ENCODE peak calls at places on chromosome 19, in five cellular contexts. One of them, this sample, is unnamed.

GRCh38 chr19:31834070-31834469 is 484.8 kb upstream of the TSHZ3 start:
- DNase-seq in upper lobe of left lung: no peak
- DNase-seq in esophagus muscularis mucosa: no peak
- DNase-seq in mucosa of descending colon: no peak
- DNase-seq in WTC11: no peak
- DNase-seq in this sample: no peak

GRCh38 chr19:50377051-50377441 is 789 bp downstream of the NR1H2 start:
- DNase-seq in upper lobe of left lung: peak
- DNase-seq in esophagus muscularis mucosa: no peak
- DNase-seq in mucosa of descending colon: no peak
- DNase-seq in WTC11: peak
- DNase-seq in this sample: no peak

GRCh38 chr19:4596033-4596904 is 36.8 kb upstream of the SEMA6B start:
- DNase-seq in upper lobe of left lung: no peak
- DNase-seq in esophagus muscularis mucosa: no peak
- DNase-seq in mucosa of descending colon: no peak
- DNase-seq in WTC11: no peak
- DNase-seq in this sample: no peak

GRCh38 chr19:1105873-1106840 is 2.4 kb downstream of the GPX4 start:
- DNase-seq in upper lobe of left lung: peak
- DNase-seq in esophagus muscularis mucosa: no peak
- DNase-seq in mucosa of descending colon: no peak
- DNase-seq in WTC11: no peak
- DNase-seq in this sample: no peak

GRCh38 chr19:51158474-51159129 is 16.5 kb downstream of the SIGLEC7 start:
- DNase-seq in upper lobe of left lung: no peak
- DNase-seq in esophagus muscularis mucosa: no peak
- DNase-seq in mucosa of descending colon: no peak
- DNase-seq in WTC11: peak
- DNase-seq in this sample: peak

GRCh38 chr19:10850631-10851030 is 2.4 kb downstream of the C19orf38 start:
- DNase-seq in upper lobe of left lung: no peak
- DNase-seq in esophagus muscularis mucosa: no peak
- DNase-seq in mucosa of descending colon: no peak
- DNase-seq in WTC11: no peak
- DNase-seq in this sample: no peak

GRCh38 chr19:17648097-17648660 is 40.0 kb downstream of the UNC13A start:
- DNase-seq in upper lobe of left lung: peak
- DNase-seq in esophagus muscularis mucosa: no peak
- DNase-seq in mucosa of descending colon: peak
- DNase-seq in WTC11: peak
- DNase-seq in this sample: no peak

GRCh38 chr19:49554701-49555181 is 25.6 kb downstream of the NOSIP start:
- DNase-seq in upper lobe of left lung: no peak
- DNase-seq in esophagus muscularis mucosa: no peak
- DNase-seq in mucosa of descending colon: peak
- DNase-seq in WTC11: no peak
- DNase-seq in this sample: no peak

GRCh38 chr19:17097593-17098126 is 22.1 kb downstream of the MYO9B start:
- DNase-seq in upper lobe of left lung: no peak
- DNase-seq in esophagus muscularis mucosa: no peak
- DNase-seq in mucosa of descending colon: no peak
- DNase-seq in WTC11: no peak
- DNase-seq in this sample: no peak

GRCh38 chr19:49145485-49146407 is 9.4 kb downstream of the HRC start:
- DNase-seq in upper lobe of left lung: peak
- DNase-seq in esophagus muscularis mucosa: no peak
- DNase-seq in mucosa of descending colon: peak
- DNase-seq in WTC11: peak
- DNase-seq in this sample: peak

GRCh38 chr19:3055741-3056453 is 6.4 kb downstream of the TLE5 start:
- DNase-seq in upper lobe of left lung: peak
- DNase-seq in esophagus muscularis mucosa: no peak
- DNase-seq in mucosa of descending colon: peak
- DNase-seq in WTC11: peak
- DNase-seq in this sample: no peak

GRCh38 chr19:42246143-42246868 is 3.9 kb upstream of the GSK3A start:
- DNase-seq in upper lobe of left lung: no peak
- DNase-seq in esophagus muscularis mucosa: peak
- DNase-seq in mucosa of descending colon: no peak
- DNase-seq in WTC11: peak
- DNase-seq in this sample: peak

GRCh38 chr19:41606215-41606837 is 20.5 kb downstream of the CEACAM4 start:
- DNase-seq in upper lobe of left lung: no peak
- DNase-seq in esophagus muscularis mucosa: no peak
- DNase-seq in mucosa of descending colon: no peak
- DNase-seq in WTC11: peak
- DNase-seq in this sample: no peak

GRCh38 chr19:48216933-48217332 is 38.8 kb downstream of the CARD8 start:
- DNase-seq in upper lobe of left lung: no peak
- DNase-seq in esophagus muscularis mucosa: no peak
- DNase-seq in mucosa of descending colon: no peak
- DNase-seq in WTC11: peak
- DNase-seq in this sample: peak

DNA sequence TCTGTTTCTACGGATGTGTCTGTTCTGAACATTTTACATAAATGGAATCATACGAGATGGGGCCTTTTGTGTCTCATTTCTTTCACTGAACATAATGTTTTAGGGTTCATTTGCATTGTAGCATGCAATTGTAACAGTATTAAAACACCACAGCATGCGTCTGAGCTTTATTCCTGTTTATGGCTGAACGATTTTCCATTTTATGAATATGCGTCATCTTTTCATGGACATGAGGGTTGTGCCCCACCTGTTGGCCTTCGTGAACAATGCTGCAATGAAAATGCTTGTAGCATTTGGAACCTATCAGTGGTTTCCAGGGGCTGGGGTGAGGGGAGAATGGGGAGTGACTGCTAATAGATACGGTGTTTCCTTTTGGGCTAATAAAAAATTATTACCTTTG is 5.1 kb downstream of the OR10H1 start:
- DNase-seq in upper lobe of left lung: no peak
- DNase-seq in esophagus muscularis mucosa: no peak
- DNase-seq in mucosa of descending colon: no peak
- DNase-seq in WTC11: no peak
- DNase-seq in this sample: no peak
- TF ChIP-seq CTCF in upper lobe of left lung: no peak
- TF ChIP-seq CTCF in esophagus muscularis mucosa: peak
- TF ChIP-seq CTCF in mucosa of descending colon: peak
- TF ChIP-seq CTCF in WTC11: no peak
- TF ChIP-seq CTCF in this sample: no peak

DNA sequence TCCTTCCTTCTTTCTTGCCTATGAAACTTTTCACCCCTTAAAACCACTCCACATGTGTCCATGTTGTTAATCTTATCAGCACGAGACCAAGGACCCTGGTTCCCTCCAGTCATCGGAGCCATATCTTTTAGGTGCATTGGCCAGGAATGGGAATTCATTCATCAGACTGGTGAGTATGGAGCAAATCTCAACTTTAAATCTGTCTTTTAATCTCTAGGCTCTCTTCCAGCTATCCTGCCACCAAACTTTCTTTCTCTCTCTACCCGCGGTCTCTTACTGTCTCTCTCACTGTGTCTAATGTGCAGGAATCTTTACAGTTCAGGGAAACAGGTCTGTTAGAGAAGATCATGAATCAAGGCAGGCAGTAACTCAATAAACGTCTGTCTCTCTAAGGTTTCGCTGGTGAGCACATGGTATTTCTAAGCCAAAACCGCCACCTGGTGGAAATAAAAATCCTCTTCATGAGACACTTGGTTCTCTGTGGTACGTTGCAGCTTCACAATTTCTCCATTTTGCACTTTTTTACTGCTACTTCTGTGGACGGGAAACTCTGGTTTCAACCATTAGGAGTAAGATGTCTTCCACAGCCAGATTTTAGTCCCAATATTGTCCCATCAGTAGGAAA is 16.1 kb downstream of the LGALS16 start:
- DNase-seq in upper lobe of left lung: no peak
- DNase-seq in esophagus muscularis mucosa: peak
- DNase-seq in mucosa of descending colon: no peak
- DNase-seq in WTC11: peak
- DNase-seq in this sample: peak
- TF ChIP-seq CTCF in upper lobe of left lung: peak
- TF ChIP-seq CTCF in esophagus muscularis mucosa: peak
- TF ChIP-seq CTCF in mucosa of descending colon: no peak
- TF ChIP-seq CTCF in WTC11: peak
- TF ChIP-seq CTCF in this sample: peak

GRCh38 chr19:45200614-45201013 is 22.0 kb downstream of the BLOC1S3 start:
- DNase-seq in upper lobe of left lung: no peak
- DNase-seq in esophagus muscularis mucosa: no peak
- DNase-seq in mucosa of descending colon: no peak
- DNase-seq in WTC11: peak
- DNase-seq in this sample: peak
- TF ChIP-seq CTCF in upper lobe of left lung: peak
- TF ChIP-seq CTCF in esophagus muscularis mucosa: no peak
- TF ChIP-seq CTCF in mucosa of descending colon: no peak
- TF ChIP-seq CTCF in WTC11: no peak
- TF ChIP-seq CTCF in this sample: peak

GRCh38 chr19:47129579-47129978 is 1.1 kb upstream of the SAE1 start:
- DNase-seq in upper lobe of left lung: no peak
- DNase-seq in esophagus muscularis mucosa: no peak
- DNase-seq in mucosa of descending colon: no peak
- DNase-seq in WTC11: no peak
- DNase-seq in this sample: no peak

GRCh38 chr19:47130120-47130588 is 481 bp upstream of the SAE1 start:
- DNase-seq in upper lobe of left lung: no peak
- DNase-seq in esophagus muscularis mucosa: no peak
- DNase-seq in mucosa of descending colon: no peak
- DNase-seq in WTC11: no peak
- DNase-seq in this sample: no peak

GRCh38 chr19:47132522-47132852 is 1.9 kb downstream of the SAE1 start:
- DNase-seq in upper lobe of left lung: no peak
- DNase-seq in esophagus muscularis mucosa: no peak
- DNase-seq in mucosa of descending colon: no peak
- DNase-seq in WTC11: no peak
- DNase-seq in this sample: no peak

GRCh38 chr19:47133021-47133471 is 2.4 kb downstream of the SAE1 start:
- DNase-seq in upper lobe of left lung: no peak
- DNase-seq in esophagus muscularis mucosa: no peak
- DNase-seq in mucosa of descending colon: no peak
- DNase-seq in WTC11: no peak
- DNase-seq in this sample: no peak

GRCh38 chr19:47130589-47131168 is at the start of gene SAE1:
- DNase-seq in upper lobe of left lung: peak
- DNase-seq in esophagus muscularis mucosa: peak
- DNase-seq in mucosa of descending colon: peak
- DNase-seq in WTC11: peak
- DNase-seq in this sample: peak
- TF ChIP-seq CTCF in upper lobe of left lung: peak
- TF ChIP-seq CTCF in esophagus muscularis mucosa: peak
- TF ChIP-seq CTCF in mucosa of descending colon: no peak
- TF ChIP-seq CTCF in WTC11: no peak
- TF ChIP-seq CTCF in this sample: no peak

DNA sequence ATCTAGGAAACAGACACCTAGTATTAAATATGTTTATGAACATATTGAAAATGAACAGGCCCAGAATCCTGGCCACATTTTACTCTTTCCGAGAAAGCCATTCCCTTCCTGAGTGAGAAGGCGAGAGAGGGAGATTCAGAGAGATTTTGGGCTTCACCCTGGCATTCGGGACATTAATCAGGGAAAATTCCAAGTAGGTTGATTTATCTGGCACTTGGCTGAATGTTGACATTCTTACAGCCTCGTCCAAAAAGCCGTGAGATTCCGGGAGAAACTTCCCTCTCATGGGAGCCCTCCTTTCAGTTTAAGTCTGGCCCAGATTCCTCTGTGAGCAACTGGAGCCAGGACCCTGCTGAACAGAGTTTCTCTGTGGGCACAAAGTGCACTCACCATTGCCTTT is 129.2 kb upstream of the PEG3 start:
- DNase-seq in upper lobe of left lung: no peak
- DNase-seq in esophagus muscularis mucosa: no peak
- DNase-seq in mucosa of descending colon: no peak
- DNase-seq in WTC11: no peak
- DNase-seq in this sample: no peak
- TF ChIP-seq CTCF in upper lobe of left lung: no peak
- TF ChIP-seq CTCF in esophagus muscularis mucosa: no peak
- TF ChIP-seq CTCF in mucosa of descending colon: no peak
- TF ChIP-seq CTCF in WTC11: no peak
- TF ChIP-seq CTCF in this sample: no peak

GRCh38 chr19:5823579-5824281 is 15.8 kb downstream of the FUT6 start:
- DNase-seq in upper lobe of left lung: peak
- DNase-seq in esophagus muscularis mucosa: no peak
- DNase-seq in mucosa of descending colon: no peak
- DNase-seq in WTC11: peak
- DNase-seq in this sample: no peak
- TF ChIP-seq CTCF in upper lobe of left lung: peak
- TF ChIP-seq CTCF in esophagus muscularis mucosa: no peak
- TF ChIP-seq CTCF in mucosa of descending colon: no peak
- TF ChIP-seq CTCF in WTC11: no peak
- TF ChIP-seq CTCF in this sample: no peak

GRCh38 chr19:11964496-11964857 is 363 bp upstream of the ZNF763 start:
- DNase-seq in upper lobe of left lung: no peak
- DNase-seq in esophagus muscularis mucosa: no peak
- DNase-seq in mucosa of descending colon: peak
- DNase-seq in WTC11: peak
- DNase-seq in this sample: no peak
- TF ChIP-seq CTCF in upper lobe of left lung: peak
- TF ChIP-seq CTCF in esophagus muscularis mucosa: no peak
- TF ChIP-seq CTCF in mucosa of descending colon: no peak
- TF ChIP-seq CTCF in WTC11: no peak
- TF ChIP-seq CTCF in this sample: no peak

GRCh38 chr19:23437901-23438300 is 42.6 kb upstream of the ZNF91 start:
- DNase-seq in upper lobe of left lung: no peak
- DNase-seq in esophagus muscularis mucosa: peak
- DNase-seq in mucosa of descending colon: no peak
- DNase-seq in WTC11: no peak
- DNase-seq in this sample: no peak

GRCh38 chr19:23439623-23440022 is 44.4 kb upstream of the ZNF91 start:
- DNase-seq in upper lobe of left lung: no peak
- DNase-seq in esophagus muscularis mucosa: peak
- DNase-seq in mucosa of descending colon: no peak
- DNase-seq in WTC11: peak
- DNase-seq in this sample: no peak

GRCh38 chr19:23436944-23437343 is 41.7 kb upstream of the ZNF91 start:
- DNase-seq in upper lobe of left lung: no peak
- DNase-seq in esophagus muscularis mucosa: peak
- DNase-seq in mucosa of descending colon: no peak
- DNase-seq in WTC11: peak
- DNase-seq in this sample: no peak

GRCh38 chr19:23440207-23440606 is 44.9 kb upstream of the ZNF91 start:
- DNase-seq in upper lobe of left lung: no peak
- DNase-seq in esophagus muscularis mucosa: peak
- DNase-seq in mucosa of descending colon: no peak
- DNase-seq in WTC11: peak
- DNase-seq in this sample: no peak

GRCh38 chr19:23436318-23436717 is 41.0 kb upstream of the ZNF91 start:
- DNase-seq in upper lobe of left lung: no peak
- DNase-seq in esophagus muscularis mucosa: no peak
- DNase-seq in mucosa of descending colon: no peak
- DNase-seq in WTC11: peak
- DNase-seq in this sample: no peak
- TF ChIP-seq CTCF in upper lobe of left lung: no peak
- TF ChIP-seq CTCF in esophagus muscularis mucosa: no peak
- TF ChIP-seq CTCF in mucosa of descending colon: no peak
- TF ChIP-seq CTCF in WTC11: peak
- TF ChIP-seq CTCF in this sample: no peak